ENCODE peak calls at places on chromosomes 3 and 15, in five cellular contexts. W is H1, I is GM12878, E is K562, P is HepG2. F is an unnamed sample.

GRCh38 chr15:58346361-58346760 is 85.4 kb upstream of the LIPC start:
- DNase-seq in W (no peak), P (no peak), E (no peak), I (no peak), F (no peak)

GRCh38 chr15:88646088-88646405 is 7.2 kb downstream of the ISG20 start:
- DNase-seq in P (no peak), E (no peak), W (peak; percentile 4), I (no peak), F (no peak)

GRCh38 chr3:11717768-11718581 is 74.3 kb upstream of the VGLL4 start:
- DNase-seq in E (no peak), W (no peak), P (peak; percentile 53), I (no peak), F (no peak)

GRCh38 chr3:24305795-24306467 is 188.7 kb downstream of the THRB start:
- DNase-seq in W (peak; percentile 53), I (no peak), E (peak; percentile 36), P (no peak), F (peak; percentile 53)

GRCh38 chr3:58093573-58094195 is 85.5 kb downstream of the FLNB start:
- DNase-seq in I (no peak), E (peak; percentile 26), W (no peak), P (no peak), F (no peak)

GRCh38 chr3:171142985-171143384 is 116.5 kb upstream of the SLC2A2 start:
- DNase-seq in I (no peak), W (no peak), E (no peak), P (peak; percentile 45), F (no peak)

GRCh38 chr3:118943597-118943996 is 91.0 kb downstream of the IGSF11 start:
- DNase-seq in I (no peak), W (no peak), E (peak; percentile 25), P (no peak), F (no peak)

GRCh38 chr15:57921371-57921770 is 144.1 kb downstream of the ALDH1A2 start:
- DNase-seq in W (no peak), I (no peak), E (no peak), P (no peak), F (no peak)

GRCh38 chr15:68431792-68432401 is at the start of gene ITGA11:
- DNase-seq in P (no peak), E (peak; percentile 29), I (no peak), W (peak; percentile 87), F (peak; percentile 79)

GRCh38 chr3:172129868-172130751 is 90.7 kb downstream of the FNDC3B start:
- DNase-seq in E (peak; percentile 81), P (peak; percentile 95), I (no peak), W (no peak), F (no peak)

GRCh38 chr3:11096266-11097135 is 57.8 kb upstream of the HRH1 start:
- DNase-seq in I (no peak), E (peak; percentile 61), W (peak; percentile 55), P (no peak), F (peak; percentile 34)

GRCh38 chr3:129195731-129196256 is 12.1 kb upstream of the CNBP start:
- DNase-seq in W (no peak), P (peak; percentile 16), I (no peak), E (no peak), F (no peak)

GRCh38 chr15:88913850-88914169 is 631 bp upstream of the MFGE8 start:
- DNase-seq in W (no peak), P (no peak), I (no peak), E (no peak), F (no peak)

GRCh38 chr15:83446904-83447708 is at the start of gene SH3GL3:
- DNase-seq in E (peak; percentile 83), W (peak; percentile 85), P (no peak), I (no peak), F (peak; percentile 79)

GRCh38 chr3:149701206-149701976 is 43.6 kb upstream of the WWTR1 start:
- DNase-seq in W (no peak), P (no peak), E (no peak), I (no peak), F (no peak)

GRCh38 chr3:183267140-183267539 is 14.1 kb downstream of the B3GNT5 start:
- DNase-seq in I (no peak), W (no peak), P (no peak), E (no peak), F (no peak)

GRCh38 chr15:62734706-62735105 is 307.8 kb upstream of the TPM1 start:
- DNase-seq in I (no peak), W (no peak), P (no peak), E (no peak), F (peak; percentile 41)

GRCh38 chr15:93587046-93587445 is 498.0 kb upstream of the RGMA start:
- DNase-seq in I (no peak), W (no peak), P (no peak), E (no peak), F (no peak)

DNA sequence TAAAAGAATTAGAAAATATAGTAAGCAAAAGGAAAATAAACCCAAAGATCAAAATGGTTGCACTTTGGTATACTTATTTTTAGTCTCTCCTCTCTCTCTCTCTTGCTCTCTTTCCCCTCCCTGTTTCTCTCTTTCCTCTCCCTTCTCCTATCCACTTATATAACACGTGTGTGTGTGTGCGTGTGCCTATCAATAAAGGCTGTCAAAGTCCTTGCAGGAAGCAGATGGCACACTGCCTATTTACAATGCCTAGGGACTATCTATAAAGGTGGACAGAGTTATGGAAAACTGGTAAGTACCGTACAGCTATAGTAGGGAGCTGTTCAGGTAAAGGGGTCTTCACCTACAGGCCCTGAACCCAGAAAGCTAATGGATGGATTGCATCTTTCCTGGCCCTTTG is 161.6 kb downstream of the SQOR start:
- DNase-seq in P (no peak), W (no peak), I (no peak), E (no peak), F (no peak)
- TF ChIP-seq ATF2 in P (no peak), W (no peak), I (no peak), E (no peak), F (no peak)

GRCh38 chr3:134803051-134803505 is 8.0 kb downstream of the EPHB1 start:
- DNase-seq in I (peak; percentile 64), E (no peak), W (peak; percentile 17), P (no peak), F (no peak)
- TF ChIP-seq ATF2 in I (peak; percentile 18), E (no peak), W (no peak), P (no peak), F (no peak)

DNA sequence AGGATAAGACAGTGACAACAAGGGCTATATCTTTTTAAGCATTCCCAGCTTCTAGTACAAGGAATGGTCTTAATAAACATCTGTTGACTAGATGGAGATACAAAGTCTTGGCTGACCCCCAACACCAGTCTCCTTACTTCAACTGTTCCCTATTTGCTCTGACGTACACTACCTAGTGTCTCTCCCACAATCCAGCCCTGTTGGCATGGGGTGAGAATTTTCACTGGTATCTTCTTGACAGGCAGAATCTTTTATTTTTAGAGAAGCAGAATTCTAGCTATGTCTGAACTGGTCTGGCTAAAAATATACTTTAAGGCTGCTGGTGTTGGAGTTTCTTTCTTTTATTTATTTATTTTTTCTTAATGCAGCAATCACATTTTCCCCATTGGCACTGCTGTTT is 82.0 kb downstream of the ETFA start:
- DNase-seq in I (no peak), E (no peak), P (no peak), W (no peak), F (no peak)
- TF ChIP-seq ATF2 in I (no peak), E (no peak), P (no peak), W (no peak), F (no peak)

GRCh38 chr15:50353251-50353998 is 1.6 kb downstream of the GABPB1 start:
- DNase-seq in I (no peak), E (no peak), P (no peak), W (no peak), F (no peak)
- TF ChIP-seq ATF2 in I (peak; percentile 57), E (no peak), P (no peak), W (no peak), F (no peak)

DNA sequence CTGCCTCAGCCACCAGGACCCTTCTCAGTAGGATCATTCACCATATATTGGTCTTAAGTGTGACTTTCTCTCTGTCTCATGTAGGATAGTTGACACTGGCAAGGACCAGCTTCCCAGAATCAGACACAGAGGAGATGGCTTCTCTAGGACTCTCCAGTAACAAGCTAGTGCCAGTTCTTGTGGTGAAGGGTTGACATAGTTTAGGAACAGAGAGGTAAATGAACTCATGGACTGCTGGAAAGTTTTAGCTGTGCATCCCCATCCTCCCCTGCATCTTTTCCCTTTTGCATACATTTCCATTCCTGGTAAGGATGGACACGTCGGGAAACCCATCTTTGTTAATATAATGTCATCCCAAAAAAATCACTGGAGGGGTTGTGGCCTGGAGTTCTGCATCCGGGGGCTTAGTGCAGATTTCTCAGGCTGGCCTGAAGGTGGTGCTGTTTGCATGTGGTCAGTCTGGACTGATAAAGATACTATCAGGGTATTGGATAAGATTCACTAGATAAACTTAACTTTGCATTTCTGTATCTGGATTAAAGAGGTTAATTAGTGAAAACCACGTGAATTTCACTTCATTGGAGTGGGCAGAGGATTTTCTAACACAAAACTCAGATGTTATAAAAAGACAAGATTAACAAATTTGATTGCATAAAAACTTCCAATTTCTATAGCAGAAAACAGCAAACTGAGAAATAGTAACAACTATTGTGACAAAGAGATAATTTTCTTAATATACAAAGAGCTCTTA is 110.8 kb downstream of the TBC1D2B start:
- DNase-seq in E (peak; percentile 66), W (peak; percentile 69), P (peak; percentile 32), I (no peak), F (peak; percentile 64)
- TF ChIP-seq ATF2 in E (no peak), W (no peak), P (no peak), I (no peak), F (no peak)

DNA sequence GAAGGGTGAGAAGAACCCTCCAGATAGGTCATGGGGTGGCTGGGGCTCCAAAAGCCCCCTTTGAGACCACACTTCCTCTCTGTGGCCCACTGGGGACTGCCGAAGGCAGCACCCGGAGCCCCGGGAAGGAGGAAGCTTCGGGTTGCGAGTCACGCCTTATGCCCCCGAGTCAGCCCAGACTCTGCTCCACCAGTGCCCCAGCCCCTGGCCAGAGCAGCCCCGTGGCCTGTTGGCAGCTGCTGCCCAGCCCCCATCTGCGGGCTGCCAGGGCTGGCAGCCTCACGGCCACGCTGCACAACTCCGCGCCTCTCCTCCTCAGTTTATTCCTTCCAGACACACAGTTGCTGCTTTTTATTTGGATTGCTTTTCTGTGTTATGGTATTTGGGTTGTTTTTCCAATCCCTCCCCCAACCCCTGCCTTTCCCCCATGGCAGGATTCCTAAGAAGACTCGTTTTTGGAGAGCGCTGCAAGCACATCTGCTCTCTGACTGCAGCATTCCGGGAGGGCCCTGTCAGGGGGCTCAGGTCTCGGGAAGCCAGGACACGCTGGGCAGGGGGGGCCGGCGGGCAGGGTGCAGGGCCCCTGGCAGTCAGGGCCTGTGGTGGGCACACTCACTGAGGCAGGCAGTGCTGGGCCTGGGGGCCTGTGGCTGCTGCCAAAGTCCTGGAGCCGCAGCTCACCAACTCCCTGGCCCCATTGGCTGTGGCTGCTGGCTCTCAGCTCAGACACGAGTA is 20.3 kb downstream of the MAGEF1 start:
- DNase-seq in P (no peak), E (no peak), W (no peak), I (no peak), F (no peak)
- TF ChIP-seq ATF2 in P (no peak), E (no peak), W (no peak), I (no peak), F (no peak)

GRCh38 chr15:52290329-52290728 is 5.3 kb downstream of the MYO5C start:
- DNase-seq in I (peak; percentile 30), E (no peak), W (no peak), P (no peak), F (no peak)
- TF ChIP-seq ATF2 in I (no peak), E (no peak), W (no peak), P (no peak), F (no peak)

DNA sequence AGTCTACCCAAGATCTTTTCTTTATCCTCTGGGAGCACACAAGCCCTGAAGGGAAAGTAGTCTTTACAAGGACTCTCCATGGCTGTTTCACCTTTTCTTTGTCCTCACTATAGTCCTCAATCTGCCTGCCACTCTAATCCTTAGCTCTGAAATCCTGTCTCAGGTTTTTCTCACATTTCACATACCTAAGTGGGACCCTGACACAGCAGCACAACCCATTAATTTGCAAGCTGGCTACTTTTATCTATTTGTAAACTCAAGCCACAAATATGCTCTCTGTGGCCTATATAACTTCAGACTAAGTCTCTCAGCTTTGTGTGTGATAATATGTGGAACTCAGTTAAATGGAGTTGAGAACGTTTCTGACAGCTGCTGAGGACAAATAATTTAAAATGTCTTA is 19.8 kb downstream of the SIN3A start:
- DNase-seq in W (no peak), P (no peak), E (no peak), I (no peak), F (no peak)
- TF ChIP-seq ATF2 in W (no peak), P (no peak), E (no peak), I (no peak), F (no peak)